ENCODE peak calls at places on chromosome 21, in ten cellular contexts. O is fibroblast of mammary gland; W is GM04504; Y is CD8-positive, alpha-beta memory T cell; H is left kidney; V is tibial artery; L is NCI-H69; P is right cardiac atrium; S is left ventricle myocardium superior; E is pancreas. G is an unnamed sample.

GRCh38 chr21:34836103-34836932 is 167.5 kb downstream of the CLIC6 start:
- DNase-seq in V (peak), S (peak), W (peak), Y (no peak), E (no peak), O (peak), H (no peak), P (no peak), L (peak), G (peak)

GRCh38 chr21:37530901-37531351 is 164.4 kb downstream of the DYRK1A start:
- DNase-seq in O (no peak), S (peak), P (no peak), L (no peak), V (no peak), H (peak), E (no peak), W (no peak), Y (no peak), G (no peak)

GRCh38 chr21:37986751-37987399 is 70.6 kb upstream of the KCNJ6 start:
- DNase-seq in H (no peak), L (peak), O (no peak), S (no peak), E (no peak), V (no peak), W (no peak), P (no peak), Y (no peak), G (no peak)

GRCh38 chr21:42574234-42575027 is 60.8 kb downstream of the SLC37A1 start:
- DNase-seq in H (no peak), E (no peak), P (peak), Y (no peak), W (no peak), S (no peak), O (peak), V (no peak), L (no peak), G (no peak)

GRCh38 chr21:42981862-42982261 is 7.5 kb downstream of the PKNOX1 start:
- DNase-seq in Y (no peak), L (no peak), E (no peak), P (no peak), O (no peak), W (no peak), H (no peak), S (no peak), V (no peak), G (no peak)

GRCh38 chr21:38223893-38224540 is 32.8 kb upstream of the KCNJ15 start:
- DNase-seq in V (no peak), E (no peak), O (peak), H (no peak), P (no peak), L (peak), W (no peak), Y (no peak), S (no peak), G (no peak)

GRCh38 chr21:44701023-44701400 is 4.0 kb downstream of the KRTAP10-12 start:
- DNase-seq in V (no peak), H (no peak), O (no peak), E (no peak), S (no peak), L (no peak), Y (no peak), W (no peak), P (no peak), G (no peak)

GRCh38 chr21:42299324-42300044 is 15.7 kb downstream of the TFF3 start:
- DNase-seq in V (no peak), Y (no peak), H (no peak), O (no peak), P (peak), S (peak), L (no peak), W (no peak), E (no peak), G (peak)

G was measured in mucosa of gallbladder.